ENCODE peak calls at places on chromosomes 12 and 14, in six cellular contexts. A, D, O, U, Z and Q are unnamed samples.

GRCh38 chr14:32430326-32430725 is 101.2 kb downstream of the AKAP6 start:
- DNase-seq in O (no peak), A (no peak), Z (no peak), D (no peak), U (no peak), Q (no peak)

GRCh38 chr14:41925409-41925808 is 318.7 kb downstream of the LRFN5 start:
- DNase-seq in U (no peak), Z (no peak), D (no peak), O (no peak), A (no peak), Q (peak)

GRCh38 chr12:30019386-30020140 is 235.8 kb upstream of the TMTC1 start:
- DNase-seq in A (no peak), U (no peak), O (no peak), Z (no peak), D (no peak), Q (no peak)

GRCh38 chr12:110883251-110883650 is 36.5 kb downstream of the CCDC63 start:
- DNase-seq in O (no peak), Z (no peak), A (no peak), U (no peak), D (no peak), Q (no peak)

GRCh38 chr12:19263666-19264065 is 134.1 kb downstream of the PLEKHA5 start:
- DNase-seq in Z (no peak), O (no peak), A (no peak), D (no peak), U (no peak), Q (no peak)

GRCh38 chr12:58750484-58750883 is 169.8 kb downstream of the LRIG3 start:
- DNase-seq in D (no peak), A (peak), Z (no peak), U (no peak), O (no peak), Q (no peak)

GRCh38 chr12:67452119-67452805 is 183.1 kb downstream of the CAND1 start:
- DNase-seq in O (no peak), Z (no peak), A (no peak), U (no peak), D (no peak), Q (no peak)

GRCh38 chr12:116050266-116050665 is 227.2 kb downstream of the MED13L start:
- DNase-seq in U (no peak), O (no peak), Z (no peak), D (no peak), A (no peak), Q (no peak)

GRCh38 chr14:56195727-56196126 is 77.5 kb downstream of the PELI2 start:
- DNase-seq in O (peak), A (no peak), Z (no peak), D (no peak), U (peak), Q (no peak)

GRCh38 chr12:31518680-31519227 is 72.2 kb downstream of the DENND5B start:
- DNase-seq in D (no peak), Z (no peak), A (peak), U (no peak), O (no peak), Q (peak)

GRCh38 chr12:69386921-69387320 is 27.4 kb downstream of the YEATS4 start:
- DNase-seq in O (no peak), A (no peak), Z (no peak), D (no peak), U (no peak), Q (no peak)

GRCh38 chr14:35333797-35334743 is 41.9 kb downstream of the PSMA6 start:
- DNase-seq in A (no peak), Z (no peak), O (no peak), U (peak), D (no peak), Q (no peak)

GRCh38 chr14:106058342-106058741 is 532.0 kb downstream of the TMEM121 start:
- DNase-seq in O (no peak), Z (no peak), D (no peak), A (no peak), U (no peak), Q (no peak)

GRCh38 chr12:96989916-96990315 is 82.9 kb downstream of the NEDD1 start:
- DNase-seq in D (no peak), U (no peak), A (no peak), O (no peak), Z (no peak), Q (no peak)

GRCh38 chr12:110732572-110732971 is 10.1 kb downstream of the PPP1CC start:
- DNase-seq in U (no peak), Z (no peak), D (no peak), A (no peak), O (no peak), Q (no peak)

GRCh38 chr14:54252072-54252730 is 144.6 kb upstream of the CDKN3 start:
- DNase-seq in U (no peak), D (no peak), Z (no peak), O (no peak), A (peak), Q (peak)

GRCh38 chr12:46473634-46474201 is 101.1 kb upstream of the SLC38A2 start:
- DNase-seq in U (peak), D (peak), A (peak), Z (peak), O (peak), Q (no peak)

GRCh38 chr12:48019639-48020265 is 15.5 kb upstream of the COL2A1 start:
- DNase-seq in D (no peak), O (no peak), U (no peak), A (no peak), Z (no peak), Q (no peak)

GRCh38 chr12:123387508-123388217 is 3.7 kb downstream of the KMT5A start:
- DNase-seq in U (no peak), O (no peak), A (no peak), Z (no peak), D (no peak), Q (no peak)

GRCh38 chr12:124453419-124454351 is 113.7 kb downstream of the NCOR2 start:
- DNase-seq in O (no peak), U (peak), Z (peak), A (no peak), D (peak), Q (no peak)

GRCh38 chr12:70920251-70920851 is at the start of gene PTPRR:
- DNase-seq in Z (no peak), A (no peak), U (no peak), D (no peak), O (no peak), Q (no peak)

GRCh38 chr12:120394483-120395367 is 25.8 kb upstream of the MSI1 start:
- DNase-seq in U (peak), A (no peak), D (no peak), Z (peak), O (peak), Q (no peak)

GRCh38 chr12:53937596-53938275 is 895 bp upstream of the HOXC13 start:
- DNase-seq in U (no peak), A (no peak), D (no peak), O (no peak), Z (no peak), Q (no peak)

GRCh38 chr12:13195848-13196301 is 651 bp upstream of the EMP1 start:
- DNase-seq in U (peak), O (no peak), D (no peak), Z (no peak), A (no peak), Q (no peak)

GRCh38 chr12:85279449-85280137 is 427 bp upstream of the ALX1 start:
- DNase-seq in Z (no peak), U (peak), A (no peak), O (peak), D (no peak), Q (no peak)

GRCh38 chr12:52577316-52577715 is 3.7 kb upstream of the KRT74 start:
- DNase-seq in D (no peak), O (no peak), U (no peak), Z (no peak), A (no peak), Q (no peak)

GRCh38 chr12:23217716-23218115 is 592.7 kb downstream of the ETNK1 start:
- DNase-seq in Z (no peak), A (no peak), D (no peak), U (no peak), O (no peak), Q (no peak)

GRCh38 chr12:104280703-104281458 is 22.7 kb upstream of the EID3 start:
- DNase-seq in Z (no peak), A (peak), O (no peak), U (no peak), D (no peak), Q (peak)
- H3K4me3 ChIP-seq in Z (no peak), A (peak), O (no peak), U (no peak), D (no peak), Q (no peak)

GRCh38 chr14:89406941-89407340 is 10.1 kb downstream of the FOXN3 start:
- DNase-seq in Z (no peak), O (no peak), U (no peak), A (no peak), D (no peak), Q (no peak)
- TF ChIP-seq CTCF in Z (no peak), O (no peak), U (no peak), A (no peak), D (no peak), Q (no peak)

GRCh38 chr14:99645545-99646505 is 896 bp downstream of the HHIPL1 start:
- DNase-seq in Z (no peak), O (no peak), D (no peak), A (no peak), U (no peak), Q (no peak)
- H3K4me3 ChIP-seq in Z (peak), O (peak), D (peak), A (peak), U (no peak), Q (no peak)

GRCh38 chr14:21825147-21825743 is 151.6 kb upstream of the OR4E1 start:
- DNase-seq in D (no peak), U (no peak), O (no peak), A (no peak), Z (no peak), Q (no peak)
- TF ChIP-seq CTCF in D (no peak), U (no peak), O (peak), A (no peak), Z (no peak), Q (peak)